ENCODE peak calls at places on chromosomes 2 and 18, in five cellular contexts. B, F, K, X and J are unnamed samples.

GRCh38 chr2:59882279-59882678 is 671.2 kb downstream of the BCL11A start:
- DNase-seq in F (no peak), K (no peak), B (no peak), X (no peak), J (no peak)

GRCh38 chr2:208509586-208509985 is 103.0 kb downstream of the PTH2R start:
- DNase-seq in X (no peak), F (no peak), K (no peak), B (no peak), J (no peak)

GRCh38 chr2:208069186-208069585 is 43.9 kb upstream of the PLEKHM3 start:
- DNase-seq in K (no peak), X (no peak), F (no peak), B (no peak), J (no peak)

GRCh38 chr2:47357475-47357874 is 45.5 kb upstream of the MSH2 start:
- DNase-seq in X (no peak), F (no peak), B (no peak), K (no peak), J (no peak)

GRCh38 chr2:172662099-172662498 is 73.5 kb upstream of the RAPGEF4 start:
- DNase-seq in K (no peak), F (no peak), B (no peak), X (no peak), J (no peak)

GRCh38 chr2:75612108-75612861 is 34.3 kb upstream of the MRPL19 start:
- DNase-seq in F (no peak), X (no peak), K (no peak), B (no peak), J (no peak)

GRCh38 chr18:56532176-56532840 is 106.1 kb downstream of the TXNL1 start:
- DNase-seq in B (no peak), F (no peak), K (no peak), X (no peak), J (no peak)

GRCh38 chr2:83953661-83954060 is 505.4 kb downstream of the SUCLG1 start:
- DNase-seq in K (no peak), B (peak), F (no peak), X (no peak), J (no peak)

GRCh38 chr2:87401726-87402345 is 346.1 kb upstream of the PLGLB2 start:
- DNase-seq in F (no peak), X (no peak), K (no peak), B (no peak), J (no peak)

GRCh38 chr2:102103992-102104871 is 38.3 kb upstream of the IL1R1 start:
- DNase-seq in K (peak), B (no peak), X (peak), F (no peak), J (no peak)

GRCh38 chr18:42052137-42052708 is 97.2 kb downstream of the PIK3C3 start:
- DNase-seq in K (no peak), B (peak), X (no peak), F (no peak), J (no peak)

DNA sequence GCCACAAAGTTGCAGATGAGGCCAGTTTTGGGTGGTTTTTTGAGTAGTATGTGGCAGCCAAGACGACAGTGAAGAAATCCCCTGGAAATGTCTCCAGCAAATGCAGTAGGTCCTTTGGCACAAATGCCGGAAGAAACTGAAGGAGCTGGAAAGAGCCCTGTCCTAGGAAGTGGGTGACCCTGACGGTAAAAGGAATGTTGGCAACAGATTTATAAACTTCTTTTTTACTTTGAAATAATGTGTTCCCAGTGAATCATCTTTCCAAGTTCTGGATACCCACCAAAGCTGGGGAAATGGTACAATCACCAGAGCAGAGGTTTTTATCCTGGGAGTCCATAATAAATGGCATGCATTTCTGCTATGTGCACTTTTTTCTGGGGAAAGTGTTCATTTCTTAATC is 112.9 kb downstream of the CSRNP3 start:
- DNase-seq in X (no peak), K (no peak), B (no peak), F (no peak), J (no peak)
- TF ChIP-seq POLR2AphosphoS5 in X (no peak), K (no peak), B (no peak), F (no peak), J (no peak)

GRCh38 chr2:134780977-134781376 is 57.4 kb upstream of the ACMSD start:
- DNase-seq in K (no peak), B (no peak), X (no peak), F (no peak), J (no peak)

GRCh38 chr2:134783912-134784311 is 54.5 kb upstream of the ACMSD start:
- DNase-seq in K (no peak), X (no peak), F (no peak), B (no peak), J (no peak)

GRCh38 chr2:134782107-134782506 is 56.3 kb upstream of the ACMSD start:
- DNase-seq in F (no peak), K (no peak), B (no peak), X (no peak), J (no peak)

GRCh38 chr2:134785659-134786058 is 52.8 kb upstream of the ACMSD start:
- DNase-seq in F (no peak), K (no peak), B (no peak), X (no peak), J (no peak)

GRCh38 chr2:134782792-134783191 is 55.6 kb upstream of the ACMSD start:
- DNase-seq in K (no peak), X (no peak), B (no peak), F (peak), J (no peak)
- TF ChIP-seq CTCF in K (no peak), X (no peak), B (no peak), F (peak), J (no peak)

DNA sequence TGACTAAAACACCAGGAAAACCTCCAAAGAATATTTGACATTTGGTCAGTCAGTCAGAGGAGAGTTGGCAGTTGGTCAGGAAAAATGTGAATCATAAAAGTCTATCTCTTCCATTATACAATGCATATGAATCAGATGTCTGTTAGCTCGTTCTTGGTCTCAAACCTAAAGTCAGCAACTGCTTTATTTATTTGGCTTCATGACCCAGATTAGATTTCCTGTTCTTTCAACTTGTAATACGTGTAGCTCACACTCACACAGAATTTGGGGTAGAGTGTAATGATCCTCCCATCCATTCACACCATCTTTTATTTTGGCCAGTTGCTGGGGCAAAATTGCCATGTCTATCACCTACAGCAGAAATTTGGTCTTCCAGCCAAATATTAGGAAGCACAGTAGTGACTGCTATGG is 81.9 kb upstream of the COL5A2 start:
- DNase-seq in B (no peak), F (no peak), K (no peak), X (no peak), J (no peak)
- TF ChIP-seq POLR2AphosphoS5 in B (no peak), F (no peak), K (no peak), X (no peak), J (no peak)

GRCh38 chr2:199684168-199684567 is 166.8 kb downstream of the FTCDNL1 start:
- DNase-seq in K (no peak), F (no peak), X (no peak), B (peak), J (no peak)
- TF ChIP-seq CTCF in K (no peak), F (no peak), X (no peak), B (peak), J (no peak)

GRCh38 chr2:10811552-10811951 is 1.0 kb downstream of the PDIA6 start:
- DNase-seq in F (no peak), K (no peak), X (no peak), B (peak), J (no peak)

GRCh38 chr2:10810175-10811161 is 2.1 kb downstream of the PDIA6 start:
- DNase-seq in X (no peak), K (no peak), F (no peak), B (no peak), J (no peak)

GRCh38 chr2:10813085-10813748 is 632 bp upstream of the PDIA6 start:
- DNase-seq in K (no peak), B (no peak), F (no peak), X (no peak), J (no peak)

GRCh38 chr2:10814142-10814541 is 1.6 kb upstream of the PDIA6 start:
- DNase-seq in F (no peak), K (no peak), X (no peak), B (peak), J (no peak)

DNA sequence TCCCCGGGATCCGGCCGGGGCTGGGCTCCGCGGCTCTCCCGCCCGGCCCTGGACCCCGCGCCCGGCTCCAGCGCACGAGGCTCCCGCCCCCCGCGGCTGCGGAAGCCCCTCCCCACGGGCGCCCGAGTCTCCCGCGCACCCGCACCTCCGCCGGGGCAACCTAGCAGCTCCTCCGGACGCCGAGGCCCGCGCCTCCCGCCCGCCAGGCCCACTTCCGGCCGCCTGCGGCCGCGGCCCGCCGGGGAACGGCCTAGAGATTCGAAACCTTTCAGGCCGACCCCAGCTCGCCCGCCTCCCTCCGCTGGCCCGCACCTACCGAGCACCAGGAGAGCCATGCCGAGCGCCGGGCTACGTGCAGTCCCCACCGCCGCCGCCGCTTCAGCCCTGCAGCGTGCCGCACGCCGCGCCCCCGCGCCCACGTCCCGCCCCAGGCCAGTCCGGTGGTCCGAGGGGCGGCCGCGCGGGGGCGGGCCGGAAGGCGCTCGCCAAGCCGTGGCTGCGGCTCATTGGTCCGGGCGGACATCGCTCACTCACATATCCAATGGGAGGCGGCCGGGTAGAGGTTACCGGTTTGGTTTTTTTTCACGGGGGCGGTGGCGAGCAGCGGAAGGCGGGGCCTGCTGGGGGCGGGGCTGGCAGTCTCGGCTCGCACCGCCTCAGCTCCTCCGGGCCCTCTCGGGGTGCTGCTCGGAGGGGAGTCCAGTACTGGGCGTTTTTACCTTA is at the start of gene PDIA6:
- DNase-seq in X (peak), K (peak), B (peak), F (peak), J (peak)
- TF ChIP-seq POLR2AphosphoS5 in X (peak), K (peak), B (peak), F (peak), J (peak)